ENCODE peak calls at places on chromosomes 13 and 19, in seven cellular contexts. F is HFFc6; J is stimulated activated CD4-positive, alpha-beta T cell treated with anti-CD3 and anti-CD28 coated beads, Interleukin-1b, Interleukin-23, amount 100 ng/mL, for 48 hours; N is activated T-helper 1 cell treated with Interleukin-2 at 50 U/mL for 16 hours; X is neuronal stem cell; V is activated naive CD8-positive, alpha-beta T cell treated with anti-CD3 and anti-CD28 coated beads, Interleukin-2, amount 50 U/mL, for 24 hours; M is AG10803. Y is an unnamed sample.

GRCh38 chr13:41428155-41428554 is 29.2 kb upstream of the RGCC start:
- DNase-seq in J (peak), F (no peak), X (peak), V (peak), N (peak), M (no peak), Y (peak)

GRCh38 chr13:53545340-53545941 is 516.8 kb downstream of the OLFM4 start:
- DNase-seq in X (no peak), M (no peak), F (no peak), J (no peak), V (no peak), N (no peak), Y (no peak)

GRCh38 chr13:110509478-110509926 is 52.0 kb downstream of the RAB20 start:
- DNase-seq in V (no peak), X (no peak), M (no peak), J (no peak), N (no peak), F (no peak), Y (no peak)

GRCh38 chr13:29435125-29435911 is 160.2 kb downstream of the SLC7A1 start:
- DNase-seq in J (no peak), X (no peak), F (peak), M (peak), V (no peak), N (no peak), Y (no peak)

GRCh38 chr19:10333758-10334339 is 520 bp upstream of the RAVER1 start:
- DNase-seq in V (no peak), J (no peak), M (no peak), X (no peak), F (peak), N (no peak), Y (no peak)

GRCh38 chr13:79338343-79338742 is 67.7 kb downstream of the RBM26 start:
- DNase-seq in J (no peak), M (no peak), F (no peak), V (no peak), N (no peak), X (no peak), Y (no peak)

GRCh38 chr19:11453468-11454341 is 18.3 kb downstream of the PRKCSH start:
- DNase-seq in N (no peak), F (no peak), J (no peak), M (no peak), X (no peak), V (peak), Y (peak)

GRCh38 chr13:33678906-33679657 is 138.9 kb upstream of the RFC3 start:
- DNase-seq in M (peak), V (peak), F (no peak), N (peak), J (peak), X (no peak), Y (no peak)

GRCh38 chr19:46824887-46825730 is 25.5 kb downstream of the AP2S1 start:
- DNase-seq in F (no peak), X (no peak), M (peak), V (no peak), N (no peak), J (no peak), Y (no peak)

GRCh38 chr13:34207334-34207733 is 389.4 kb downstream of the RFC3 start:
- DNase-seq in J (no peak), V (no peak), F (peak), M (peak), X (no peak), N (no peak), Y (no peak)

GRCh38 chr13:76335463-76335862 is 550.7 kb downstream of the KCTD12 start:
- DNase-seq in X (no peak), N (no peak), F (no peak), V (no peak), J (no peak), M (no peak), Y (no peak)